ENCODE peak calls at places on chromosomes 13 and 19, in nine cellular contexts. T is neural crest cell; N is activated CD4-positive, alpha-beta T cell treated with anti-CD3 and anti-CD28 coated beads, Interleukin-2, amount 50 U/mL, for 1 hour; G is left lung; I is ELR; Z is NCI-H1105 treated with DMSO at 0.1 percent for 48 hours; K is NCI-H2171 treated with DMSO at 0.1 percent for 48 hours; X is stimulated activated CD4-positive, alpha-beta T cell treated with anti-CD3 and anti-CD28 coated beads, Interleukin-2, amount 100 ng/mL, for 4 hours; A is AG09319. B is an unnamed sample.
A peak's percentile ranks its signal among the peaks of the same experiment; 100 is the strongest.

GRCh38 chr13:42048625-42049453 is at the start of gene DGKH:
- DNase-seq in N (peak; percentile 49), K (peak; percentile 51), X (peak; percentile 47), T (peak; percentile 66), I (peak; percentile 81), G (peak; percentile 94), Z (peak; percentile 45), A (peak; percentile 55), B (no peak)

GRCh38 chr13:111976474-111977183 is 90.3 kb upstream of the SOX1 start:
- DNase-seq in G (no peak), N (no peak), X (no peak), K (no peak), I (no peak), Z (peak; percentile 26), T (no peak), A (no peak), B (no peak)

GRCh38 chr19:17159466-17160393 is 55.4 kb upstream of the USE1 start:
- DNase-seq in N (no peak), A (no peak), I (no peak), T (no peak), Z (no peak), K (no peak), G (no peak), X (no peak), B (no peak)

GRCh38 chr19:31350033-31350692 is 927 bp upstream of the TSHZ3 start:
- DNase-seq in N (no peak), X (no peak), I (peak; percentile 34), K (no peak), A (no peak), T (no peak), G (no peak), Z (no peak), B (no peak)

GRCh38 chr19:14363203-14364097 is 17.8 kb upstream of the ADGRE5 start:
- DNase-seq in K (peak; percentile 72), I (peak; percentile 56), Z (no peak), G (peak; percentile 93), N (peak; percentile 44), X (peak; percentile 49), A (no peak), T (peak; percentile 53), B (peak; percentile 79)

GRCh38 chr13:113350065-113350937 is 13.6 kb downstream of the GRTP1 start:
- DNase-seq in I (no peak), X (no peak), A (no peak), N (no peak), G (no peak), K (no peak), T (no peak), Z (no peak), B (no peak)

GRCh38 chr13:65725001-65725400 is 1505.1 kb downstream of the PCDH9 start:
- DNase-seq in G (no peak), X (no peak), T (no peak), Z (no peak), K (no peak), I (no peak), A (no peak), N (no peak), B (no peak)

GRCh38 chr19:52739576-52739975 is 4.7 kb upstream of the ZNF611 start:
- DNase-seq in N (no peak), G (no peak), A (no peak), I (no peak), K (no peak), T (no peak), Z (no peak), X (no peak), B (no peak)

GRCh38 chr19:57348136-57348535 is 2.9 kb upstream of the ZNF304 start:
- DNase-seq in X (no peak), K (no peak), T (no peak), N (no peak), Z (no peak), G (no peak), I (peak; percentile 2), A (no peak), B (no peak)

GRCh38 chr19:33690461-33691427 is 69.0 kb downstream of the CHST8 start:
- DNase-seq in N (no peak), X (peak; percentile 2), T (no peak), G (peak; percentile 73), Z (no peak), I (peak; percentile 1), K (peak; percentile 90), A (no peak), B (no peak)

GRCh38 chr13:73945871-73946270 is 188.3 kb downstream of the KLF12 start:
- DNase-seq in G (no peak), T (no peak), Z (no peak), X (no peak), A (no peak), N (no peak), K (no peak), I (no peak), B (no peak)

GRCh38 chr19:18257503-18258470 is 16.5 kb downstream of the IQCN start:
- DNase-seq in X (no peak), K (no peak), N (no peak), A (no peak), Z (no peak), G (peak; percentile 73), T (no peak), I (peak; percentile 71), B (no peak)

GRCh38 chr13:24215732-24216131 is 55.2 kb downstream of the SPATA13 start:
- DNase-seq in K (peak; percentile 7), T (no peak), A (no peak), G (no peak), X (no peak), I (no peak), N (no peak), Z (no peak), B (no peak)

GRCh38 chr13:69580255-69580654 is 527.4 kb upstream of the ATXN8OS start:
- DNase-seq in T (no peak), G (no peak), X (no peak), A (no peak), K (no peak), Z (no peak), I (no peak), N (no peak), B (no peak)

GRCh38 chr19:15875075-15875474 is 22.8 kb downstream of the CYP4F2 start:
- DNase-seq in K (no peak), Z (no peak), N (no peak), G (no peak), T (no peak), A (no peak), X (no peak), I (no peak), B (no peak)

GRCh38 chr13:50587122-50587521 is 256.4 kb downstream of the DLEU7 start:
- DNase-seq in I (no peak), G (no peak), A (no peak), Z (no peak), T (no peak), X (no peak), K (no peak), N (no peak), B (no peak)

GRCh38 chr13:51339952-51340732 is 651 bp downstream of the SERPINE3 start:
- DNase-seq in X (no peak), T (no peak), K (no peak), N (no peak), A (no peak), I (peak; percentile 52), Z (no peak), G (no peak), B (no peak)

GRCh38 chr13:25252770-25253169 is 34.5 kb downstream of the MTMR6 start:
- DNase-seq in Z (no peak), X (no peak), T (no peak), N (no peak), K (no peak), I (no peak), G (no peak), A (no peak), B (no peak)

GRCh38 chr13:76512676-76513277 is 373.4 kb downstream of the KCTD12 start:
- DNase-seq in I (peak; percentile 96), Z (no peak), T (no peak), G (no peak), N (no peak), A (peak; percentile 82), X (no peak), K (peak; percentile 94), B (peak; percentile 90)

GRCh38 chr19:46221981-46222610 is 7.4 kb upstream of the IGFL1 start:
- DNase-seq in A (no peak), Z (peak; percentile 22), T (no peak), K (no peak), N (no peak), G (peak; percentile 86), I (peak; percentile 35), X (no peak), B (no peak)

GRCh38 chr19:18349524-18350128 is 9.2 kb downstream of the PGPEP1 start:
- DNase-seq in Z (peak; percentile 18), X (no peak), N (no peak), K (peak; percentile 19), T (peak; percentile 43), G (peak; percentile 89), A (no peak), I (peak; percentile 73), B (no peak)

GRCh38 chr19:18339703-18340102 is 695 bp upstream of the PGPEP1 start:
- DNase-seq in G (no peak), T (no peak), A (no peak), Z (no peak), K (no peak), I (peak; percentile 58), X (no peak), N (no peak), B (peak; percentile 46)

GRCh38 chr13:93298741-93299140 is 72.1 kb downstream of the GPC6 start:
- DNase-seq in Z (no peak), K (no peak), X (no peak), A (no peak), I (peak; percentile 29), N (no peak), G (no peak), T (no peak), B (peak; percentile 22)

GRCh38 chr13:51058461-51059167 is 52.5 kb downstream of the C13orf42 start:
- DNase-seq in T (no peak), X (no peak), N (no peak), Z (no peak), I (no peak), K (no peak), G (no peak), A (no peak), B (no peak)

GRCh38 chr19:1989513-1990229 is 25.8 kb downstream of the BTBD2 start:
- DNase-seq in X (no peak), A (no peak), G (no peak), T (no peak), Z (no peak), K (no peak), N (no peak), I (no peak), B (no peak)

GRCh38 chr19:45864629-45865082 is 530 bp downstream of the FOXA3 start:
- DNase-seq in T (no peak), A (no peak), K (no peak), G (peak; percentile 6), N (no peak), Z (no peak), X (no peak), I (no peak), B (no peak)

GRCh38 chr19:18245297-18245696 is 19.1 kb upstream of the PDE4C start:
- DNase-seq in Z (no peak), T (no peak), A (no peak), X (no peak), I (no peak), N (no peak), K (no peak), G (no peak), B (no peak)

GRCh38 chr13:95404141-95404882 is 103.1 kb upstream of the ABCC4 start:
- DNase-seq in X (peak; percentile 54), N (peak; percentile 73), G (peak; percentile 93), I (peak; percentile 86), K (peak; percentile 77), T (peak; percentile 85), A (peak; percentile 18), Z (peak; percentile 63), B (peak; percentile 63)

B was measured in NCI-H524 treated with DMSO at 0.1 percent for 48 hours.